ENCODE peak calls at places on chromosomes 7 and 10, in five cellular contexts. X, L, G, M and Z are unnamed samples.

GRCh38 chr10:79375321-79376077 is 28.2 kb downstream of the PPIF start:
- DNase-seq in X (no peak), L (peak; percentile 38), G (peak; percentile 61), M (peak; percentile 35), Z (no peak)

GRCh38 chr10:30431435-30431911 is 2.5 kb upstream of the MAP3K8 start:
- DNase-seq in X (peak; percentile 30), L (no peak), G (peak; percentile 56), M (peak; percentile 54), Z (no peak)

GRCh38 chr7:112362796-112363195 is 87.5 kb upstream of the IFRD1 start:
- DNase-seq in X (no peak), L (peak; percentile 51), G (no peak), M (no peak), Z (no peak)

GRCh38 chr10:80855348-80855971 is 317.8 kb downstream of the SH2D4B start:
- DNase-seq in X (no peak), L (no peak), G (no peak), M (no peak), Z (no peak)

GRCh38 chr7:46752881-46753366 is 829.0 kb downstream of the TNS3 start:
- DNase-seq in X (no peak), L (no peak), G (peak; percentile 89), M (peak; percentile 92), Z (no peak)

GRCh38 chr10:52615756-52616419 is 156.7 kb downstream of the MBL2 start:
- DNase-seq in X (no peak), L (no peak), G (peak; percentile 31), M (no peak), Z (no peak)

GRCh38 chr7:153390955-153391354 is 631.4 kb downstream of the ACTR3B start:
- DNase-seq in X (no peak), L (no peak), G (no peak), M (no peak), Z (no peak)

GRCh38 chr7:128781851-128782250 is 6.3 kb upstream of the OPN1SW start:
- DNase-seq in X (no peak), L (no peak), G (no peak), M (no peak), Z (no peak)

GRCh38 chr10:60753817-60754216 is 24.5 kb upstream of the CDK1 start:
- DNase-seq in X (no peak), L (no peak), G (no peak), M (no peak), Z (no peak)

GRCh38 chr10:133272301-133272963 is 4.2 kb downstream of the ADAM8 start:
- DNase-seq in X (no peak), L (no peak), G (no peak), M (no peak), Z (no peak)

GRCh38 chr7:1052031-1052818 is 7.9 kb downstream of the GPR146 start:
- DNase-seq in X (no peak), L (peak; percentile 43), G (no peak), M (no peak), Z (no peak)

GRCh38 chr10:3173173-3173878 is 744 bp upstream of the PITRM1 start:
- DNase-seq in X (no peak), L (peak; percentile 95), G (no peak), M (no peak), Z (no peak)

GRCh38 chr7:17185690-17186070 is 112.8 kb upstream of the AHR start:
- DNase-seq in X (no peak), L (no peak), G (peak; percentile 72), M (peak; percentile 27), Z (no peak)

GRCh38 chr10:79250259-79250658 is 97.0 kb upstream of the PPIF start:
- DNase-seq in X (no peak), L (peak; percentile 87), G (no peak), M (no peak), Z (no peak)

GRCh38 chr10:29120216-29120615 is 168.7 kb upstream of the LYZL1 start:
- DNase-seq in X (no peak), L (no peak), G (peak; percentile 76), M (peak; percentile 84), Z (no peak)

GRCh38 chr7:84264341-84264740 is 69.8 kb upstream of the SEMA3A start:
- DNase-seq in X (no peak), L (no peak), G (no peak), M (peak; percentile 60), Z (no peak)

GRCh38 chr10:66564341-66564740 is 361.5 kb upstream of the LRRTM3 start:
- DNase-seq in X (no peak), L (no peak), G (peak; percentile 39), M (peak; percentile 12), Z (no peak)

GRCh38 chr10:99784731-99785441 is 2.4 kb downstream of the ABCC2 start:
- DNase-seq in X (no peak), L (no peak), G (peak; percentile 33), M (no peak), Z (no peak)

GRCh38 chr7:152085116-152085515 is 59.6 kb downstream of the GALNT11 start:
- DNase-seq in X (no peak), L (no peak), G (no peak), M (no peak), Z (no peak)

GRCh38 chr10:79982486-79982800 is 33.5 kb upstream of the SFTPD start:
- DNase-seq in X (no peak), L (no peak), G (peak; percentile 1), M (peak; percentile 4), Z (no peak)

GRCh38 chr7:104963378-104963990 is 50.5 kb upstream of the KMT2E start:
- DNase-seq in X (no peak), L (no peak), G (peak; percentile 50), M (no peak), Z (no peak)

GRCh38 chr7:75642810-75643486 is 95.8 kb downstream of the HIP1 start:
- DNase-seq in X (no peak), L (peak; percentile 66), G (peak; percentile 84), M (peak; percentile 50), Z (no peak)

GRCh38 chr7:134262322-134262721 is 54.4 kb downstream of the SLC35B4 start:
- DNase-seq in X (no peak), L (no peak), G (no peak), M (no peak), Z (no peak)

GRCh38 chr7:152511736-152512135 is 75.9 kb upstream of the KMT2C start:
- DNase-seq in X (no peak), L (no peak), G (no peak), M (no peak), Z (no peak)

GRCh38 chr10:86252573-86252972 is 114.0 kb downstream of the GRID1 start:
- DNase-seq in X (no peak), L (no peak), G (no peak), M (no peak), Z (no peak)

GRCh38 chr10:84213076-84213475 is 12.3 kb downstream of the LRIT2 start:
- DNase-seq in X (no peak), L (no peak), G (no peak), M (no peak), Z (no peak)

GRCh38 chr10:84214046-84214572 is 11.2 kb downstream of the LRIT2 start:
- DNase-seq in X (no peak), L (no peak), G (no peak), M (no peak), Z (no peak)

GRCh38 chr10:84212015-84212414 is 13.3 kb downstream of the LRIT2 start:
- DNase-seq in X (no peak), L (no peak), G (no peak), M (no peak), Z (no peak)

GRCh38 chr10:84216834-84217233 is 8.5 kb downstream of the LRIT2 start:
- DNase-seq in X (no peak), L (no peak), G (no peak), M (no peak), Z (no peak)

DNA sequence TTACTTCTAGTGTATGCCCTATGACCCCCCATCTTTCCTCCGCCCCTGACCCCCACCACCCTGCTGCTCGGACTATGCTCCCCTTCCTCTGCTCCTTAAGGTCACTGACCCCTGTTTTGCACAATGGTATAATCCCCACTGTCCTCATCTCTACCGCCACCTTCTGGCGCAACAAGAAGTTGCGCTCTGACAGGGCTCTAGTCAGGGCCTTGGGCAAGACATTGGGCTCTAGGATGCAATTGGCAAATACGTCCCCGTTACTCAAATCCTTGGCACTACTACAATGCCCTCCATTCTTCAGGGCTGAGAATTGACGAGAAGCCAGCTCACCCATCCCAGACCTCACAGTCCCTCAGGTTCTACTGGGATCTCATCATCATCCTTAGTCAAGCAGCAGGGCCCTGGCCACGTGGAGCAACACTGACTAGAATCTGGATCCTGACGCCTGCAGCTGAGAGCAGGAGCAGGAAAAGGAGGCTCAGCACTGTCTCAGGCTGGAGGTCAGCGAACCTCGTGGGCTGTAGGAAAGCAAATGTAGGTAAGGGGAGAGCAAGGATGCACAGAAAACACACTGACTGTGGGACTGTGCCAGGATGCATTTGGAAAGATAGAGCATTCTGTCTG is 10.6 kb downstream of the LRIT2 start:
- DNase-seq in X (no peak), L (no peak), G (peak; percentile 5), M (peak; percentile 26), Z (no peak)
- TF ChIP-seq CTCF in X (no peak), L (peak; percentile 23), G (peak; percentile 31), M (peak; percentile 73), Z (no peak)

GRCh38 chr10:122336332-122336731 is 38.2 kb upstream of the PLEKHA1 start:
- DNase-seq in X (no peak), L (no peak), G (no peak), M (no peak), Z (no peak)
- TF ChIP-seq CTCF in X (no peak), L (no peak), G (no peak), M (no peak), Z (no peak)

GRCh38 chr7:24821045-24821853 is 64.0 kb upstream of the GSDME start:
- DNase-seq in X (peak; percentile 33), L (peak; percentile 72), G (peak; percentile 95), M (peak; percentile 98), Z (peak; percentile 68)
- TF ChIP-seq CTCF in X (no peak), L (no peak), G (peak; percentile 42), M (peak; percentile 42), Z (no peak)

DNA sequence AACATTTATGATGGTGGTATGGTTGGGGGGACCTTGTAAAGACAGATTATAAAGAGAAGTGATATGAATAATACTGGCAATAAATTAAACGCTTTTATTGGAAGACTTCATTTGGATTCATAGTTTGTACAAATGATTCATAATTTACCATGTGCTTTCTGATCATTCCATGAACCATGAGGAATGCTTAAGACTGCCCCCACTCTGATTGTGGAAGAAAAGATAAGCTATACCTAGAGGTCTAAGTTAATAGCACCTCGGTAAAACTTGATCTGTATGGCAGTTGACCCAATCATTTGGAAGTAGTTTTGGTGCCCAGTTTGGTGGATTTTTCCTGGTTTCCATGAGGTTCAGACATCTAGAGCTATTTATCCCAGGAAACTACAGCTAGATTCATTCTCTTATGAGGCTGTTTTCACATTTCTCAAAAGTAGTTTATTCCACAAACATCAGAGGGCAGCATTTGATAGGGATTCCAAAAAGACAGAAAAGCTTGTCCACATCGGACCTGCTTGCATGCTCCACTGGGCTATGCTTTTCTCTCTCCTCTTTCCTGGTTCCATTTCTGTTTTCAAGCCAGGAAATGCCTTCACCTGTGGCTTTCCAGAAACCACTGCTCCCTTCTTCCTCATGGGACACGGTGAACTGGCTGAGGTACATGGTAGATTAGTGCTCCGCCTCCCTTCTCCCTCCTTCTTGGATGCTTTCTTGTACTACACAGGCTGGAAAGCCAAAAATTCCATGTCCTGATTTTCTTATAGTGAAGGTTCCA is 29.2 kb downstream of the TFAM start:
- DNase-seq in X (peak; percentile 11), L (no peak), G (peak; percentile 89), M (peak; percentile 64), Z (no peak)
- TF ChIP-seq CTCF in X (peak; percentile 66), L (peak; percentile 18), G (peak; percentile 47), M (peak; percentile 62), Z (no peak)

GRCh38 chr7:33109758-33110238 is 594 bp upstream of the RP9 start:
- DNase-seq in X (no peak), L (no peak), G (peak; percentile 36), M (peak; percentile 43), Z (no peak)
- TF ChIP-seq CTCF in X (no peak), L (no peak), G (no peak), M (no peak), Z (no peak)